ENCODE peak calls at places on chromosomes 16 and 17, in four cellular contexts. N is stomach, B is suprapubic skin, G is GM12878. Z is an unnamed sample.

GRCh38 chr16:66612422-66612821 is 7.9 kb downstream of the CMTM3 start:
- DNase-seq in B (no peak), G (no peak), N (no peak), Z (no peak)

GRCh38 chr16:2815299-2815771 is 1.7 kb upstream of the PRSS21 start:
- DNase-seq in N (no peak), G (no peak), B (peak; percentile 36), Z (no peak)

GRCh38 chr16:48075398-48075797 is 80.4 kb downstream of the ABCC12 start:
- DNase-seq in G (no peak), N (no peak), B (no peak), Z (no peak)

GRCh38 chr17:19762515-19762961 is 14.4 kb upstream of the ALDH3A1 start:
- DNase-seq in B (peak; percentile 80), N (peak; percentile 72), G (no peak), Z (peak; percentile 73)

GRCh38 chr17:28896884-28897768 is at the start of gene FLOT2:
- DNase-seq in G (no peak), N (peak; percentile 54), B (peak; percentile 90), Z (peak; percentile 93)

GRCh38 chr17:40118093-40118492 is 3.7 kb upstream of the MSL1 start:
- DNase-seq in N (no peak), B (no peak), G (no peak), Z (peak; percentile 30)

GRCh38 chr17:50828508-50829170 is 6.7 kb upstream of the WFIKKN2 start:
- DNase-seq in B (no peak), N (no peak), G (peak; percentile 35), Z (no peak)

GRCh38 chr17:18071751-18072150 is 16.0 kb upstream of the DRG2 start:
- DNase-seq in B (no peak), N (no peak), G (no peak), Z (no peak)

GRCh38 chr16:80407265-80407987 is 133.4 kb upstream of the DYNLRB2 start:
- DNase-seq in G (no peak), B (no peak), N (no peak), Z (no peak)

GRCh38 chr17:65389956-65390355 is 171.5 kb downstream of the AXIN2 start:
- DNase-seq in G (no peak), N (no peak), B (no peak), Z (no peak)

GRCh38 chr16:75289189-75289588 is 37.8 kb upstream of the BCAR1 start:
- DNase-seq in G (no peak), B (no peak), N (no peak), Z (no peak)

GRCh38 chr17:11986179-11986938 is 10.9 kb downstream of the ZNF18 start:
- DNase-seq in G (no peak), N (no peak), B (no peak), Z (no peak)

GRCh38 chr17:40726919-40727318 is 23.4 kb upstream of the KRT24 start:
- DNase-seq in N (no peak), G (no peak), B (no peak), Z (no peak)

GRCh38 chr16:65415460-65415859 is 293.6 kb upstream of the CDH11 start:
- DNase-seq in B (no peak), N (no peak), G (no peak), Z (no peak)

GRCh38 chr17:73683788-73684582 is 39.7 kb upstream of the SDK2 start:
- DNase-seq in G (no peak), N (no peak), B (no peak), Z (no peak)

GRCh38 chr17:55705847-55706246 is 16.8 kb downstream of the TMEM100 start:
- DNase-seq in G (peak; percentile 15), B (no peak), N (no peak), Z (no peak)

GRCh38 chr16:1317479-1318267 is 8.2 kb downstream of the UBE2I start:
- DNase-seq in G (no peak), N (no peak), B (no peak), Z (peak; percentile 72)
- TF ChIP-seq POLR2A in G (peak; percentile 52), N (no peak), B (no peak), Z (no peak)

GRCh38 chr17:82346342-82347300 is 12.4 kb upstream of the TEX19 start:
- DNase-seq in N (no peak), G (no peak), B (no peak), Z (no peak)

GRCh38 chr17:82343560-82343959 is 10.0 kb upstream of the SECTM1 start:
- DNase-seq in G (no peak), N (no peak), B (no peak), Z (no peak)

GRCh38 chr17:82344175-82344907 is 10.8 kb upstream of the SECTM1 start:
- DNase-seq in B (no peak), N (no peak), G (no peak), Z (no peak)

GRCh38 chr17:82342361-82343079 is 9.0 kb upstream of the SECTM1 start:
- DNase-seq in G (no peak), N (no peak), B (no peak), Z (peak; percentile 57)

DNA sequence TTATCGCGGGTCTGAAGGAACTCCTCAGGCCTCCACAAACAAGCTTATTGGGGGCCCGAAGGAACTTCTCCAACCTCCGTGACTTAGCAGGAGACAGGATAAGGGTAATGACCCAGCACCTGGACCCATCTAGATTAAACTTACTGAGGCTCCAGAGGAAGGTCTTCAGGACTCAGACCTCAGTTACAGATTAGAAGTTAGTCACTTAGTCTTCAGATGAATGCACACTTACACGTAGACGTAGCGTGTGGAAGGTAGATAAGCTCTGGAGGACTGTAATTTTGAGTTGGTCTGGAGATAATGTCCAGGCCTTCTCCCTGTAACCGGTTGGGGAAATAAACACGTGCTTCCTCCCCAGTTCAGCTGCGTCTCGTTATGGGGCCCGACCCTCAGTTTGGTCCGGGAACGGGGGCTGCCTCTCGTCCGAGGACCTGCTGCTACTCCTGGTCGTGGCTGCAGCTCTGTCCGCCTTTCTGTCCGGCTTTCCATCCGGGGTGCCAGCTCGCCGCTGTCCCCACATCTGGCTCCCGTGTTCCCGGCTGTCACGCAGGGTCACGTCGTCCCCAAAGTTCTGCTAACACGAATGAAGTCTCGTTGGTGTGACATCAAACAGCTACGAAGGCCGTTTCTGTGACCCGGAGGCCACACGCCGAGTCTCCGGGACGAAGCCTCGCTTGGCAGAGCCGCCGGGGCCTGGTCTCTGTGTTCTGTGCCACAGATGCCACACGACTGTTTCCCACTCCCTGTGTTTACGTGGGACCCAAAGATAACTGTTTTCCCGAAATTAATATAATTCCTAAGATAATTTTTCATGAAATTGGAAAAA is 11.8 kb upstream of the SECTM1 start:
- DNase-seq in N (no peak), B (no peak), G (no peak), Z (peak; percentile 72)
- TF ChIP-seq EP300 in N (no peak), B (no peak), G (no peak), Z (no peak)

GRCh38 chr17:77141846-77142449 is 1.2 kb downstream of the SEC14L1 start:
- DNase-seq in B (no peak), G (no peak), N (no peak), Z (no peak)

GRCh38 chr17:77140878-77141767 is at the start of gene SEC14L1:
- DNase-seq in N (peak; percentile 49), G (no peak), B (peak; percentile 85), Z (peak; percentile 88)

GRCh38 chr17:77143306-77143705 is 2.5 kb downstream of the SEC14L1 start:
- DNase-seq in G (no peak), B (no peak), N (no peak), Z (no peak)

GRCh38 chr17:77142689-77143088 is 1.9 kb downstream of the SEC14L1 start:
- DNase-seq in N (no peak), G (no peak), B (no peak), Z (no peak)

GRCh38 chr17:77140166-77140877 is 447 bp upstream of the SEC14L1 start:
- DNase-seq in B (peak; percentile 100), G (peak; percentile 93), N (peak; percentile 100), Z (peak; percentile 100)
- TF ChIP-seq CTCF in B (no peak), G (no peak), N (no peak), Z (no peak)

GRCh38 chr17:42929497-42929844 is 28.9 kb downstream of the G6PC1 start:
- DNase-seq in N (no peak), G (no peak), B (no peak), Z (no peak)

GRCh38 chr17:42924891-42925290 is 24.3 kb downstream of the G6PC1 start:
- DNase-seq in G (no peak), N (no peak), B (no peak), Z (no peak)

GRCh38 chr17:42928714-42929496 is 28.3 kb downstream of the G6PC1 start:
- DNase-seq in N (peak; percentile 36), B (no peak), G (peak; percentile 45), Z (no peak)
- TF ChIP-seq POLR2A in N (no peak), B (no peak), G (no peak), Z (no peak)

GRCh38 chr17:74978240-74978639 is 5.7 kb upstream of the HID1 start:
- DNase-seq in N (no peak), B (no peak), G (no peak), Z (no peak)

GRCh38 chr17:74979408-74980146 is 7.0 kb upstream of the HID1 start:
- DNase-seq in G (no peak), B (no peak), N (no peak), Z (no peak)

GRCh38 chr17:74981318-74981978 is 6.0 kb upstream of the CDR2L start:
- DNase-seq in N (no peak), G (no peak), B (no peak), Z (no peak)

GRCh38 chr17:74986206-74986576 is 1.2 kb upstream of the CDR2L start:
- DNase-seq in B (no peak), G (no peak), N (no peak), Z (no peak)

DNA sequence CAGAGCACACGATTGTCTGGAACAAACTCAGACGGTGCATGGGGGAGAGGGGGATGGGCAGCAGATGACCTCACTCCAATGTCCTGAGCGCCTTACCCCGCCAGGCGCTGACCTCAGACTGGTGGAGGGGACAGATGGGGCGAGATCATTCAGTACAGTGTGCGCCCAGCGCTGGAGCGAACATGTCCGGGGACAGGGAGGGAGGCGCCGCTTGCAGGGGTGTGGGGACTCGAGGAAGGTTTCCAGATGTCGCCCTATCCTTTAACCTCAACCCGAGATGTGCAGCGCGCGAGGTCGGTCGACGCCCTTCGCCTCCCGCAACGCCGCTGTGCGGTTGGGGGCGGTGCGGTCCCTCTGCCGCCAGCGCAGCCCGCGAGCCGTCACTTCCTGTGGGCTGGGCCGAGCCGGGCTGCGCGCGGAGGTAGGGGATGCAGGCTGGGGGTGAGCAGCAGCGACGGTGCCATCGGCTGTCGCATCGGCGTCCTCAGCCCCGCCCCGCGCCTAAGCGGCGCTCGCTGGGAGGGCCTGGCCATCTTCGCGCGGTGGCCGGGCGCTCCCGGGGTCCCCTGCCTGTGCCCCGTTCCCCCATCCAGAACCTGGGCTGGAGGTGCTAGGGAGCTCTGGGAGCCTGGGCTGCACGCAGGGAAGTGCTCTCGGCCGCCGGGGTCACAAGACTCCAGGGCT is 5.3 kb upstream of the CDR2L start:
- DNase-seq in B (peak; percentile 83), G (no peak), N (peak; percentile 79), Z (peak; percentile 95)
- TF ChIP-seq EP300 in B (no peak), G (no peak), N (no peak), Z (no peak)

GRCh38 chr16:30647274-30647571 is 3.5 kb upstream of the PRR14 start:
- DNase-seq in N (no peak), B (no peak), G (no peak), Z (no peak)
- TF ChIP-seq CTCF in N (no peak), B (no peak), G (no peak), Z (no peak)

GRCh38 chr16:85570213-85570734 is 42.8 kb upstream of the GSE1 start:
- DNase-seq in B (no peak), G (no peak), N (peak; percentile 39), Z (no peak)
- TF ChIP-seq POLR2A in B (no peak), G (peak; percentile 12), N (no peak), Z (no peak)

Z was measured in upper lobe of left lung.